ENCODE peak calls at places on chromosome 19, in six cellular contexts. C, W, F, V, X and K are unnamed samples.

GRCh38 chr19:18436651-18437478 is 1.1 kb downstream of the ISYNA1 start:
- DNase-seq in C (peak), W (no peak), F (peak), V (peak), X (peak), K (peak)

GRCh38 chr19:51788936-51789795 is 5.8 kb upstream of the FPR3 start:
- DNase-seq in X (no peak), C (no peak), F (no peak), W (no peak), V (no peak), K (no peak)

GRCh38 chr19:10577951-10578350 is 9.2 kb downstream of the AP1M2 start:
- DNase-seq in X (no peak), V (no peak), W (no peak), F (no peak), C (no peak), K (no peak)

GRCh38 chr19:21463449-21464105 is 41.8 kb upstream of the ZNF429 start:
- DNase-seq in X (peak), C (peak), V (peak), F (peak), W (no peak), K (peak)

GRCh38 chr19:10430505-10431253 is 10.3 kb downstream of the PDE4A start:
- DNase-seq in V (no peak), C (no peak), F (peak), X (no peak), W (no peak), K (peak)

GRCh38 chr19:29547361-29547960 is 21.7 kb downstream of the VSTM2B start:
- DNase-seq in W (no peak), C (no peak), X (peak), V (no peak), F (no peak), K (no peak)

GRCh38 chr19:29277107-29277506 is 64.2 kb upstream of the UQCRFS1 start:
- DNase-seq in F (peak), V (no peak), C (no peak), X (peak), W (no peak), K (peak)

GRCh38 chr19:19140476-19140875 is 2.2 kb upstream of the TMEM161A start:
- DNase-seq in C (no peak), W (no peak), V (no peak), F (no peak), X (peak), K (no peak)

GRCh38 chr19:3080281-3080680 is 13.9 kb upstream of the GNA11 start:
- DNase-seq in V (no peak), X (no peak), C (no peak), W (no peak), F (no peak), K (no peak)

GRCh38 chr19:19119325-19120237 is 18.7 kb downstream of the TMEM161A start:
- DNase-seq in C (no peak), W (no peak), X (no peak), V (no peak), F (no peak), K (no peak)

GRCh38 chr19:54448037-54448773 is 794 bp upstream of the LENG8 start:
- DNase-seq in F (no peak), X (peak), V (peak), C (peak), W (peak), K (no peak)

GRCh38 chr19:47765522-47766358 is 12.8 kb upstream of the SELENOW start:
- DNase-seq in X (peak), F (peak), C (peak), V (peak), W (peak), K (peak)

GRCh38 chr19:49869484-49870308 is 2.3 kb upstream of the PNKP start:
- DNase-seq in C (peak), W (peak), F (peak), V (peak), X (peak), K (peak)

GRCh38 chr19:30442715-30443114 is 70.5 kb downstream of the ZNF536 start:
- DNase-seq in X (no peak), F (no peak), V (no peak), C (no peak), W (no peak), K (no peak)

GRCh38 chr19:43425567-43426392 is 11.1 kb downstream of the TEX101 start:
- DNase-seq in W (peak), C (no peak), V (no peak), X (no peak), F (no peak), K (no peak)

GRCh38 chr19:35509018-35509652 is 4.3 kb downstream of the DMKN start:
- DNase-seq in X (peak), F (peak), W (peak), V (no peak), C (no peak), K (peak)

GRCh38 chr19:17669419-17669818 is 18.7 kb downstream of the UNC13A start:
- DNase-seq in X (no peak), W (no peak), V (no peak), C (no peak), F (no peak), K (no peak)

GRCh38 chr19:5645409-5645808 is 22.5 kb downstream of the SAFB start:
- DNase-seq in F (no peak), X (no peak), V (no peak), W (no peak), C (no peak), K (no peak)

GRCh38 chr19:30873691-30874090 is 475.5 kb downstream of the TSHZ3 start:
- DNase-seq in V (no peak), C (no peak), F (no peak), X (peak), W (no peak), K (no peak)

GRCh38 chr19:44710483-44710882 is 11.5 kb downstream of the CEACAM16 start:
- DNase-seq in C (no peak), V (no peak), W (no peak), F (no peak), X (no peak), K (no peak)

GRCh38 chr19:32012886-32013635 is 332.3 kb upstream of the ZNF507 start:
- DNase-seq in X (no peak), W (no peak), V (no peak), F (no peak), C (no peak), K (no peak)

GRCh38 chr19:35311901-35312665 is 16.9 kb upstream of the CD22 start:
- DNase-seq in F (no peak), X (no peak), C (no peak), V (no peak), W (no peak), K (no peak)

DNA sequence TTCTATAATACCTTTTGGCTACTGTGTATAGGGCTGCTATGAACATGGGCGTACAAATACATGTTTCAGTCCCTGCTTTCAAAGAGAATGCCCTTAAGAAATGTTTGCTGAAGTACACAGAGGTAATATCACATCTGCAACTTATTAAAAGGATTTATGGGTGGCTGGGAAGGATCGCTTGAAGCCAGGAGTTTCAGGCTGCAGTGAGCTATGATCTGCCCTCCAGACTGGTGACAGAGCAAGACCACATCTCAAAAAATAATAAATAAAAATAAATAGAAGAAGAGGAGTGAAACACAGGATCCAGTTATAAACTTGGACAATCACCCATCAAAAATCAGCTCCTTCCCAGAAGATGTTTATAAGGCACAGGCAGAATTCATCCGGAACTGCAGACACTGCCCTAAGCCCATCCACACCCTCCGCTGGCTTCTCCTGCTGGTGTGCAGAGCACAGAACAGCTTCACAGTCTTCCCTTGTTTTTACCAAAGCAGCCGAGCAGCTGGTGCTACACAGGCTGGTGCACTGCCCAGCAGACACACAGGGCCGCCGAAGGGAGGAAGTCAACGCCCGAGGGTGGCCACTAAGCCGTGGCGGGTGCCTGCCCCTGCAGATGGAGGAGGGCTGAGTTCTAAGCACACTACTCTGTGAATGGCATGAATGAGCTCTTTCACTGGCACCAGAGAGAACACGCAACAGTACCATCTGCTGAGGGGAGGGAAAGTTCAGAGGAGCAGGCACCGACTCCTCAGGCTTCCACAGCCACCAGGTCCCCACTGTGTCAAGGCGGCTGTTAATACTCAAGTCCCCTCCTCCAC is 44.0 kb downstream of the BRD4 start:
- DNase-seq in C (no peak), X (no peak), W (no peak), F (no peak), V (peak), K (no peak)
- TF ChIP-seq CTCF in C (no peak), X (no peak), W (no peak), F (no peak), V (no peak), K (no peak)

DNA sequence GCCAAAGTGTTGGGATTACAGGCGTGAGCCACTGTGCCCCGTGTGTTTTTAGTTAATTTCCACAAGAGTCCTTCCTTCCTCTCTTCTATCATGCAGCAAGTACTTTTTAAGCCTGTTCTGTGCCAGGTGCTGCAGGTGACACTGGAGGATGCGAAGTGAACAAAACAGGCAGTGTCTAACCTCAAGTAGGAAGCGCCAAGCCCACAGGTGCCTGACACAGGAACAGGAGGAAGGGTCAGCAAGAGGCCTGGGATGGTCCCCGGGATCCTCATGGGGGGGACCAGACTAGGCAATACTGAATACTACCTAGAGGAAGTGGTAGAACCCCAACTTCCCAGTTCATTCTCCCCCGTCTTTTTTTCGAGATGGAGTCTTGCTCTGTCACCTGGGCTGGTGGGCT is 1.8 kb upstream of the CALR start:
- DNase-seq in X (no peak), W (no peak), F (no peak), C (no peak), V (no peak), K (no peak)
- TF ChIP-seq CTCF in X (no peak), W (no peak), F (no peak), C (no peak), V (no peak), K (no peak)

GRCh38 chr19:8307400-8307964 is 676 bp downstream of the CD320 start:
- DNase-seq in V (no peak), W (no peak), F (no peak), X (no peak), C (peak), K (no peak)
- TF ChIP-seq CTCF in V (no peak), W (no peak), F (no peak), X (peak), C (no peak), K (no peak)

GRCh38 chr19:40605201-40605971 is 4.2 kb downstream of the LTBP4 start:
- DNase-seq in F (peak), W (peak), V (no peak), X (peak), C (peak), K (peak)
- TF ChIP-seq CTCF in F (peak), W (peak), V (no peak), X (peak), C (no peak), K (peak)

DNA sequence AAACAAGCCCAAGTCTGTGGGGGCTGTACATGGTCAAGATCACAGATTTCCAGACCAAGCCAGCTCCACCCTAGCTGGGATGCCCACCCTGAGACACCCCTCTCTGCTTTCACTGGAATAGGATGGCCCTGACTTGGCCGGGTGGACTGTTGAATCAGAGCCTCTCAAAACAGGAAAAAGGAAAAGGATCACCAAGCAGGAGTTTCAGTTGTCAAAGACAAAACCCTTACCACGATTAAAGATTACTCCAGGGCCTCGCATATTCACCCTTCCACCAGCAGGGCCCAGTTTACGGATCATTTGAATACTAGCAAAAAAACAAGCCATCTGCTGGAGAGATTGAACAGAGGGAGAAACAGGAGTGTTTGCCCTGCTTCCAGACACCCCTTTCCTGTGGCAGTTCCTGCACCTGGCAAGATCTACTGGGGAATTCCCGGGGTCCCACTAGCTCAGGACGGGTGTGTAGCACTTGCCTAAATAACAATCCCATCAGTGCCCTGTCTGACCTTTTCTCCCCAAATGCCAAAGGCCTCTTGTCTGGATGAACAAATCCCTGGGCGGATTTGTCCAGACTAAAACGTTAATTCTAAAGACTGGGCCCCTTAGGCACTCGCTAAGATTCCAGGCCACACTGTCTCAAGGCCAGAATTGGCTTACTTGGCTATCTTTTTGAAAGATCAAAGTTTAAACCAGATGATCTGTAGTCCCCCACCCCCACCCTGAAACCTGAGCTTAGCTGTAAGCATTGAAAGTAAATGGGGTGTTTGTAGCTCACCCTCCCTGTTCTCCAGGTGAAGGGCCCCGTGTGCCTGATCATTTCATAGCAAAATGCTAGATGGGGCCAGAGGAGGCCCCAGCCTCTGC is 38.4 kb downstream of the ACTN4 start:
- DNase-seq in V (no peak), C (no peak), X (peak), W (peak), F (no peak), K (no peak)
- TF ChIP-seq CTCF in V (peak), C (peak), X (peak), W (peak), F (no peak), K (no peak)

GRCh38 chr19:33819875-33820781 is 23.5 kb downstream of the KCTD15 start:
- DNase-seq in C (peak), V (peak), F (peak), X (peak), W (peak), K (peak)
- TF ChIP-seq CTCF in C (no peak), V (no peak), F (no peak), X (no peak), W (no peak), K (no peak)

DNA sequence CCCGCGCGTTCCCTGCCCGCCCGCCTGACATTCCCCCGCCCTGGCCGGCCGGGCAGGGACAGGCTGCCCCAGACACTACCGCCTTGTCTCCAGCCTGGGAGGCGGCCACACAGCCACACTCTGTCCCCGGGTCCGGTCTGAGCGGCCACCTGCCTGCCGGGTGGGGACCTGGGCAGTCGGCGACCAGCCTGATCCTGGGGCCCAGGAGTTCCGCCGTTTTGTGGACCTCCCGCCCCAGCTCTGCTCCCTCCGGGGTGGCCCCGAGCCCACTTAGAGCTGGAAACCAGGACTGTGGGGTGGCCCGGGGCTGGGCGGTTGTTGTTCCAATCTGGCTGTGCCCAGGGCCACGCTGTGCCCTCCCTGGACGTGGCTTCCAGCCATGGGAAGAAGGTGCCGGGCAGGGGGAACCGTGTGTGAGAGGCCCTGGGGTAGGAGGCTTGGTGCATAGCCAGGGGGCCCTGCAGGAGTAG is 12.0 kb downstream of the PALM start:
- DNase-seq in F (no peak), V (no peak), X (no peak), C (no peak), W (no peak), K (no peak)
- TF ChIP-seq CTCF in F (no peak), V (no peak), X (no peak), C (no peak), W (no peak), K (no peak)